ENCODE peak calls at places on chromosomes 3 and 15, in five cellular contexts. V is SK-N-SH; L is Caco-2; U is NCI-H2029 treated with DMSO at 0.1 percent for 48 hours; R is activated CD4-positive, alpha-beta memory T cell treated with anti-CD3 and anti-CD28 coated beads for 36 hours. F is an unnamed sample.

GRCh38 chr3:164332856-164333802 is 745.2 kb downstream of the SI start:
- DNase-seq in V (no peak), U (no peak), L (peak; percentile 39), R (no peak), F (no peak)

GRCh38 chr3:141825216-141826011 is 51.0 kb upstream of the ATP1B3 start:
- DNase-seq in V (peak; percentile 51), U (no peak), R (no peak), L (no peak), F (no peak)

GRCh38 chr15:75920079-75920478 is 16.4 kb downstream of the FBXO22 start:
- DNase-seq in R (no peak), V (no peak), L (no peak), U (no peak), F (no peak)

GRCh38 chr3:164806188-164806587 is 272.1 kb downstream of the SI start:
- DNase-seq in R (no peak), V (no peak), L (no peak), U (no peak), F (no peak)

GRCh38 chr3:103227651-103228050 is 792.8 kb downstream of the ZPLD1 start:
- DNase-seq in V (no peak), U (no peak), L (no peak), R (no peak), F (no peak)

GRCh38 chr3:3192481-3192764 is 12.9 kb upstream of the CRBN start:
- DNase-seq in R (no peak), V (no peak), U (no peak), L (no peak), F (no peak)

GRCh38 chr3:137050281-137050680 is 92.5 kb downstream of the IL20RB start:
- DNase-seq in R (no peak), L (no peak), U (no peak), V (no peak), F (no peak)

GRCh38 chr3:123816673-123817207 is 67.4 kb downstream of the MYLK start:
- DNase-seq in V (no peak), R (no peak), L (no peak), U (no peak), F (no peak)

GRCh38 chr3:177893321-177893720 is 642.9 kb upstream of the KCNMB2 start:
- DNase-seq in L (no peak), U (no peak), V (no peak), R (no peak), F (no peak)

GRCh38 chr3:49248828-49249227 is 28.2 kb downstream of the C3orf62 start:
- DNase-seq in V (no peak), L (no peak), R (no peak), U (no peak), F (no peak)